ENCODE peak calls at places on chromosomes 5 and 9, in six cellular contexts. A is NCI-H748 treated with DMSO at 0.1 percent for 48 hours; V is NCI-H1092 treated with DMSO at 0.1 percent for 48 hours; L is breast epithelium; Q is SHP77; Z is natural killer cell treated with Interleukin-12 subunit alpha and Interleukin-12 subunit beta and Interleukin-15 and Interleukin-18, amount 100 ng/mL, for 72 hours. H is an unnamed sample.

GRCh38 chr5:96683392-96683791 is 21.2 kb downstream of the CAST start:
- DNase-seq in A (no peak), V (no peak), L (no peak), Q (no peak), Z (no peak), H (no peak)

GRCh38 chr5:109857405-109858031 is 167.8 kb downstream of the MAN2A1 start:
- DNase-seq in A (peak; percentile 45), V (no peak), L (no peak), Q (no peak), Z (no peak), H (no peak)

GRCh38 chr9:6354072-6354686 is 26.0 kb downstream of the TPD52L3 start:
- DNase-seq in A (peak; percentile 78), V (peak; percentile 79), L (no peak), Q (peak; percentile 22), Z (peak; percentile 64), H (peak; percentile 32)

GRCh38 chr5:90982576-90982975 is 400.5 kb downstream of the ARRDC3 start:
- DNase-seq in A (no peak), V (no peak), L (no peak), Q (no peak), Z (no peak), H (no peak)

GRCh38 chr5:150647275-150648251 is 7.1 kb downstream of the SYNPO start:
- DNase-seq in A (no peak), V (no peak), L (no peak), Q (no peak), Z (no peak), H (no peak)

GRCh38 chr5:84724683-84725082 is 340.0 kb upstream of the EDIL3 start:
- DNase-seq in A (no peak), V (no peak), L (no peak), Q (no peak), Z (no peak), H (no peak)

GRCh38 chr9:91771027-91771426 is 179.0 kb downstream of the ROR2 start:
- DNase-seq in A (peak; percentile 23), V (no peak), L (no peak), Q (no peak), Z (no peak), H (no peak)

GRCh38 chr5:33439905-33440481 is 772 bp upstream of the TARS1 start:
- DNase-seq in A (no peak), V (peak; percentile 32), L (no peak), Q (no peak), Z (no peak), H (no peak)

GRCh38 chr5:53603009-53603687 is 42.7 kb downstream of the NDUFS4 start:
- DNase-seq in A (no peak), V (no peak), L (no peak), Q (no peak), Z (no peak), H (no peak)

GRCh38 chr5:67494186-67494842 is 297.7 kb upstream of the CD180 start:
- DNase-seq in A (no peak), V (peak; percentile 80), L (no peak), Q (peak; percentile 9), Z (no peak), H (no peak)

GRCh38 chr5:169012471-169012870 is 288.5 kb downstream of the SLIT3 start:
- DNase-seq in A (no peak), V (no peak), L (no peak), Q (no peak), Z (no peak), H (no peak)

GRCh38 chr5:81336528-81336927 is 35.1 kb downstream of the ZCCHC9 start:
- DNase-seq in A (no peak), V (no peak), L (no peak), Q (no peak), Z (no peak), H (no peak)

GRCh38 chr9:117414906-117415583 is at the start of gene ASTN2:
- DNase-seq in A (no peak), V (no peak), L (no peak), Q (no peak), Z (no peak), H (peak; percentile 34)

GRCh38 chr5:164148292-164148691 is 642.9 kb downstream of the MAT2B start:
- DNase-seq in A (no peak), V (no peak), L (no peak), Q (no peak), Z (no peak), H (no peak)

GRCh38 chr5:35815089-35815936 is 41.4 kb upstream of the IL7R start:
- DNase-seq in A (no peak), V (peak; percentile 12), L (no peak), Q (peak; percentile 29), Z (no peak), H (no peak)

GRCh38 chr5:1211701-1212100 is 10.3 kb downstream of the SLC6A19 start:
- DNase-seq in A (no peak), V (no peak), L (no peak), Q (no peak), Z (no peak), H (no peak)

GRCh38 chr5:160342413-160342941 is 27.9 kb downstream of the C1QTNF2 start:
- DNase-seq in A (no peak), V (no peak), L (no peak), Q (no peak), Z (no peak), H (no peak)

GRCh38 chr5:151026088-151026487 is 5.7 kb downstream of the GPX3 start:
- DNase-seq in A (no peak), V (no peak), L (no peak), Q (no peak), Z (no peak), H (no peak)